ENCODE peak calls at places on chromosomes 1 and 21, in five cellular contexts. R is activated T-cell treated with anti-CD3 and anti-CD28 coated beads for 1 hour, O is GM18507, Y is germinal center, P is colonic mucosa. W is an unnamed sample.

GRCh38 chr1:167987174-167987573 is 50.3 kb upstream of the MPC2 start:
- DNase-seq in Y (no peak), R (no peak), P (no peak), O (no peak), W (no peak)

GRCh38 chr1:172180886-172181285 is 239.6 kb upstream of the C1orf105 start:
- DNase-seq in O (no peak), Y (peak; percentile 11), R (peak; percentile 30), P (peak; percentile 31), W (peak; percentile 24)

GRCh38 chr1:201028473-201028889 is 5.0 kb upstream of the KIF21B start:
- DNase-seq in Y (no peak), R (no peak), P (peak; percentile 86), O (no peak), W (no peak)

GRCh38 chr1:6075747-6076146 is 30.1 kb downstream of the KCNAB2 start:
- DNase-seq in O (no peak), R (no peak), Y (no peak), P (no peak), W (no peak)

GRCh38 chr1:175572932-175573871 is 170.2 kb downstream of the TNR start:
- DNase-seq in Y (no peak), O (no peak), P (no peak), R (no peak), W (no peak)

GRCh38 chr1:205739348-205740160 is 10.4 kb downstream of the NUCKS1 start:
- DNase-seq in Y (no peak), R (no peak), P (no peak), O (no peak), W (no peak)

GRCh38 chr21:38952890-38953289 is 147.2 kb downstream of the ETS2 start:
- DNase-seq in R (no peak), O (no peak), Y (no peak), P (no peak), W (no peak)

GRCh38 chr1:45607407-45608074 is 16.3 kb downstream of the CCDC17 start:
- DNase-seq in Y (no peak), P (no peak), R (no peak), O (no peak), W (no peak)

GRCh38 chr1:49364676-49365075 is 588.0 kb upstream of the BEND5 start:
- DNase-seq in R (no peak), Y (no peak), P (no peak), O (no peak), W (no peak)

GRCh38 chr1:110872745-110873435 is at the start of gene CD53:
- DNase-seq in P (peak; percentile 26), R (peak; percentile 34), O (peak; percentile 33), Y (peak; percentile 64), W (peak; percentile 30)

GRCh38 chr1:23554481-23555224 is 4.6 kb downstream of the ID3 start:
- DNase-seq in P (peak; percentile 90), Y (peak; percentile 92), O (peak; percentile 78), R (peak; percentile 71), W (peak; percentile 87)

GRCh38 chr1:10031461-10031860 is 1.3 kb upstream of the UBE4B start:
- DNase-seq in Y (no peak), R (no peak), O (no peak), P (no peak), W (no peak)

GRCh38 chr1:30305061-30305460 is 418.3 kb downstream of the MATN1 start:
- DNase-seq in R (no peak), P (no peak), O (no peak), Y (no peak), W (no peak)

GRCh38 chr1:230861489-230861888 is 6.8 kb downstream of the C1orf198 start:
- DNase-seq in Y (no peak), O (no peak), P (no peak), R (no peak), W (no peak)

GRCh38 chr1:110035236-110035752 is 870 bp downstream of the STRIP1 start:
- DNase-seq in P (no peak), Y (no peak), R (no peak), O (no peak), W (no peak)

GRCh38 chr21:14690886-14691285 is 144.8 kb upstream of the SAMSN1 start:
- DNase-seq in Y (no peak), O (no peak), R (no peak), P (no peak), W (no peak)

W was measured in activated effector memory CD4-positive, alpha-beta T cell treated with Interleukin-2 at 50 U/mL for 16 hours.